ENCODE peak calls at places on chromosomes 7 and 10, in ten cellular contexts. One of them, this sample, is unnamed.

GRCh38 chr7:143410523-143411004 is 1.9 kb upstream of the EPHA1 start:
- DNase-seq in GM10248: no peak
- DNase-seq in GM06990: no peak
- DNase-seq in AG04450: no peak
- DNase-seq in bronchial epithelial cell: no peak
- DNase-seq in hepatocyte: no peak
- DNase-seq in CD4-positive, alpha-beta T cell: no peak
- DNase-seq in IMR-90: peak
- DNase-seq in RWPE1: no peak
- DNase-seq in GM13977: no peak
- DNase-seq in this sample: no peak

GRCh38 chr10:5589963-5590511 is 65.3 kb downstream of the CALML3 start:
- DNase-seq in GM10248: no peak
- DNase-seq in GM06990: no peak
- DNase-seq in AG04450: no peak
- DNase-seq in bronchial epithelial cell: no peak
- DNase-seq in hepatocyte: no peak
- DNase-seq in CD4-positive, alpha-beta T cell: no peak
- DNase-seq in IMR-90: peak
- DNase-seq in RWPE1: no peak
- DNase-seq in GM13977: no peak
- DNase-seq in this sample: peak

GRCh38 chr10:22700489-22700888 is 13.9 kb downstream of the PIP4K2A start:
- DNase-seq in GM10248: no peak
- DNase-seq in GM06990: no peak
- DNase-seq in AG04450: no peak
- DNase-seq in bronchial epithelial cell: no peak
- DNase-seq in hepatocyte: no peak
- DNase-seq in CD4-positive, alpha-beta T cell: no peak
- DNase-seq in IMR-90: no peak
- DNase-seq in RWPE1: no peak
- DNase-seq in GM13977: no peak
- DNase-seq in this sample: no peak

GRCh38 chr7:38316733-38317360 is 43.4 kb upstream of the TARP start:
- DNase-seq in GM10248: no peak
- DNase-seq in GM06990: no peak
- DNase-seq in AG04450: no peak
- DNase-seq in bronchial epithelial cell: no peak
- DNase-seq in hepatocyte: no peak
- DNase-seq in CD4-positive, alpha-beta T cell: no peak
- DNase-seq in IMR-90: peak
- DNase-seq in RWPE1: no peak
- DNase-seq in GM13977: no peak
- DNase-seq in this sample: no peak

GRCh38 chr7:152862033-152862432 is 102.5 kb downstream of the ACTR3B start:
- DNase-seq in GM10248: no peak
- DNase-seq in GM06990: no peak
- DNase-seq in AG04450: no peak
- DNase-seq in bronchial epithelial cell: no peak
- DNase-seq in hepatocyte: no peak
- DNase-seq in CD4-positive, alpha-beta T cell: no peak
- DNase-seq in IMR-90: no peak
- DNase-seq in RWPE1: no peak
- DNase-seq in GM13977: no peak
- DNase-seq in this sample: no peak

GRCh38 chr7:2517004-2517403 is 2.6 kb upstream of the LFNG start:
- DNase-seq in GM10248: no peak
- DNase-seq in GM06990: no peak
- DNase-seq in AG04450: peak
- DNase-seq in bronchial epithelial cell: peak
- DNase-seq in hepatocyte: no peak
- DNase-seq in CD4-positive, alpha-beta T cell: no peak
- DNase-seq in IMR-90: peak
- DNase-seq in RWPE1: peak
- DNase-seq in GM13977: no peak
- DNase-seq in this sample: no peak

GRCh38 chr10:75845538-75845937 is 414.1 kb downstream of the LRMDA start:
- DNase-seq in GM10248: no peak
- DNase-seq in GM06990: no peak
- DNase-seq in AG04450: no peak
- DNase-seq in bronchial epithelial cell: no peak
- DNase-seq in hepatocyte: no peak
- DNase-seq in CD4-positive, alpha-beta T cell: no peak
- DNase-seq in IMR-90: no peak
- DNase-seq in RWPE1: no peak
- DNase-seq in GM13977: no peak
- DNase-seq in this sample: no peak

GRCh38 chr7:90850516-90850915 is 254.4 kb downstream of the CDK14 start:
- DNase-seq in GM10248: no peak
- DNase-seq in GM06990: no peak
- DNase-seq in AG04450: no peak
- DNase-seq in bronchial epithelial cell: no peak
- DNase-seq in hepatocyte: no peak
- DNase-seq in CD4-positive, alpha-beta T cell: no peak
- DNase-seq in IMR-90: no peak
- DNase-seq in RWPE1: no peak
- DNase-seq in GM13977: no peak
- DNase-seq in this sample: no peak

GRCh38 chr7:106022193-106022821 is 59.2 kb downstream of the CDHR3 start:
- DNase-seq in GM10248: no peak
- DNase-seq in GM06990: peak
- DNase-seq in AG04450: no peak
- DNase-seq in bronchial epithelial cell: no peak
- DNase-seq in hepatocyte: no peak
- DNase-seq in CD4-positive, alpha-beta T cell: peak
- DNase-seq in IMR-90: no peak
- DNase-seq in RWPE1: no peak
- DNase-seq in GM13977: no peak
- DNase-seq in this sample: no peak

GRCh38 chr10:99775850-99776249 is 6.6 kb upstream of the ABCC2 start:
- DNase-seq in GM10248: no peak
- DNase-seq in GM06990: no peak
- DNase-seq in AG04450: peak
- DNase-seq in bronchial epithelial cell: peak
- DNase-seq in hepatocyte: peak
- DNase-seq in CD4-positive, alpha-beta T cell: no peak
- DNase-seq in IMR-90: peak
- DNase-seq in RWPE1: peak
- DNase-seq in GM13977: no peak
- DNase-seq in this sample: no peak

GRCh38 chr10:50331486-50331885 is 80.2 kb upstream of the ASAH2 start:
- DNase-seq in GM10248: no peak
- DNase-seq in GM06990: no peak
- DNase-seq in AG04450: no peak
- DNase-seq in bronchial epithelial cell: no peak
- DNase-seq in hepatocyte: no peak
- DNase-seq in CD4-positive, alpha-beta T cell: no peak
- DNase-seq in IMR-90: no peak
- DNase-seq in RWPE1: no peak
- DNase-seq in GM13977: no peak
- DNase-seq in this sample: no peak

GRCh38 chr7:87411186-87411585 is 64.3 kb downstream of the ABCB4 start:
- DNase-seq in GM10248: no peak
- DNase-seq in GM06990: no peak
- DNase-seq in AG04450: no peak
- DNase-seq in bronchial epithelial cell: no peak
- DNase-seq in hepatocyte: no peak
- DNase-seq in CD4-positive, alpha-beta T cell: no peak
- DNase-seq in IMR-90: peak
- DNase-seq in RWPE1: no peak
- DNase-seq in GM13977: no peak
- DNase-seq in this sample: no peak
- TF ChIP-seq CTCF in GM10248: no peak
- TF ChIP-seq CTCF in GM06990: no peak
- TF ChIP-seq CTCF in AG04450: no peak
- TF ChIP-seq CTCF in bronchial epithelial cell: no peak
- TF ChIP-seq CTCF in hepatocyte: no peak
- TF ChIP-seq CTCF in CD4-positive, alpha-beta T cell: no peak
- TF ChIP-seq CTCF in IMR-90: no peak
- TF ChIP-seq CTCF in RWPE1: no peak
- TF ChIP-seq CTCF in GM13977: no peak
- TF ChIP-seq CTCF in this sample: no peak

GRCh38 chr7:101534873-101535272 is 94.2 kb downstream of the MYL10 start:
- DNase-seq in GM10248: no peak
- DNase-seq in GM06990: no peak
- DNase-seq in AG04450: no peak
- DNase-seq in bronchial epithelial cell: no peak
- DNase-seq in hepatocyte: no peak
- DNase-seq in CD4-positive, alpha-beta T cell: no peak
- DNase-seq in IMR-90: no peak
- DNase-seq in RWPE1: no peak
- DNase-seq in GM13977: no peak
- DNase-seq in this sample: no peak

GRCh38 chr7:101532400-101533102 is 96.5 kb downstream of the MYL10 start:
- DNase-seq in GM10248: no peak
- DNase-seq in GM06990: no peak
- DNase-seq in AG04450: no peak
- DNase-seq in bronchial epithelial cell: no peak
- DNase-seq in hepatocyte: no peak
- DNase-seq in CD4-positive, alpha-beta T cell: no peak
- DNase-seq in IMR-90: no peak
- DNase-seq in RWPE1: no peak
- DNase-seq in GM13977: no peak
- DNase-seq in this sample: no peak

GRCh38 chr7:101535333-101535732 is 93.8 kb downstream of the MYL10 start:
- DNase-seq in GM10248: no peak
- DNase-seq in GM06990: no peak
- DNase-seq in AG04450: no peak
- DNase-seq in bronchial epithelial cell: no peak
- DNase-seq in hepatocyte: no peak
- DNase-seq in CD4-positive, alpha-beta T cell: no peak
- DNase-seq in IMR-90: no peak
- DNase-seq in RWPE1: no peak
- DNase-seq in GM13977: no peak
- DNase-seq in this sample: no peak

GRCh38 chr7:101533103-101533465 is 96.0 kb downstream of the MYL10 start:
- DNase-seq in GM10248: no peak
- DNase-seq in GM06990: no peak
- DNase-seq in AG04450: no peak
- DNase-seq in bronchial epithelial cell: no peak
- DNase-seq in hepatocyte: no peak
- DNase-seq in CD4-positive, alpha-beta T cell: no peak
- DNase-seq in IMR-90: no peak
- DNase-seq in RWPE1: no peak
- DNase-seq in GM13977: no peak
- DNase-seq in this sample: no peak

GRCh38 chr7:101534015-101534803 is 94.9 kb downstream of the MYL10 start:
- DNase-seq in GM10248: no peak
- DNase-seq in GM06990: no peak
- DNase-seq in AG04450: no peak
- DNase-seq in bronchial epithelial cell: no peak
- DNase-seq in hepatocyte: no peak
- DNase-seq in CD4-positive, alpha-beta T cell: no peak
- DNase-seq in IMR-90: no peak
- DNase-seq in RWPE1: no peak
- DNase-seq in GM13977: no peak
- DNase-seq in this sample: no peak
- TF ChIP-seq CTCF in GM10248: no peak
- TF ChIP-seq CTCF in GM06990: no peak
- TF ChIP-seq CTCF in AG04450: no peak
- TF ChIP-seq CTCF in bronchial epithelial cell: no peak
- TF ChIP-seq CTCF in hepatocyte: no peak
- TF ChIP-seq CTCF in CD4-positive, alpha-beta T cell: no peak
- TF ChIP-seq CTCF in IMR-90: no peak
- TF ChIP-seq CTCF in RWPE1: no peak
- TF ChIP-seq CTCF in GM13977: no peak
- TF ChIP-seq CTCF in this sample: no peak

GRCh38 chr10:47121336-47121735 is 178.7 kb upstream of the GDF10 start:
- DNase-seq in GM10248: no peak
- DNase-seq in GM06990: no peak
- DNase-seq in AG04450: no peak
- DNase-seq in bronchial epithelial cell: no peak
- DNase-seq in hepatocyte: no peak
- DNase-seq in CD4-positive, alpha-beta T cell: no peak
- DNase-seq in IMR-90: peak
- DNase-seq in RWPE1: no peak
- DNase-seq in GM13977: no peak
- DNase-seq in this sample: no peak

GRCh38 chr10:47118326-47118725 is 181.7 kb upstream of the GDF10 start:
- DNase-seq in GM10248: no peak
- DNase-seq in GM06990: no peak
- DNase-seq in AG04450: no peak
- DNase-seq in bronchial epithelial cell: no peak
- DNase-seq in hepatocyte: no peak
- DNase-seq in CD4-positive, alpha-beta T cell: no peak
- DNase-seq in IMR-90: no peak
- DNase-seq in RWPE1: no peak
- DNase-seq in GM13977: no peak
- DNase-seq in this sample: no peak

GRCh38 chr10:47127188-47127587 is 172.8 kb upstream of the GDF10 start:
- DNase-seq in GM10248: no peak
- DNase-seq in GM06990: no peak
- DNase-seq in AG04450: no peak
- DNase-seq in bronchial epithelial cell: no peak
- DNase-seq in hepatocyte: no peak
- DNase-seq in CD4-positive, alpha-beta T cell: no peak
- DNase-seq in IMR-90: no peak
- DNase-seq in RWPE1: no peak
- DNase-seq in GM13977: no peak
- DNase-seq in this sample: no peak

GRCh38 chr10:47123889-47124288 is 176.1 kb upstream of the GDF10 start:
- DNase-seq in GM10248: no peak
- DNase-seq in GM06990: no peak
- DNase-seq in AG04450: no peak
- DNase-seq in bronchial epithelial cell: no peak
- DNase-seq in hepatocyte: no peak
- DNase-seq in CD4-positive, alpha-beta T cell: no peak
- DNase-seq in IMR-90: no peak
- DNase-seq in RWPE1: no peak
- DNase-seq in GM13977: no peak
- DNase-seq in this sample: no peak
- TF ChIP-seq CTCF in GM10248: no peak
- TF ChIP-seq CTCF in GM06990: no peak
- TF ChIP-seq CTCF in AG04450: no peak
- TF ChIP-seq CTCF in bronchial epithelial cell: no peak
- TF ChIP-seq CTCF in hepatocyte: no peak
- TF ChIP-seq CTCF in CD4-positive, alpha-beta T cell: no peak
- TF ChIP-seq CTCF in IMR-90: no peak
- TF ChIP-seq CTCF in RWPE1: no peak
- TF ChIP-seq CTCF in GM13977: no peak
- TF ChIP-seq CTCF in this sample: no peak

DNA sequence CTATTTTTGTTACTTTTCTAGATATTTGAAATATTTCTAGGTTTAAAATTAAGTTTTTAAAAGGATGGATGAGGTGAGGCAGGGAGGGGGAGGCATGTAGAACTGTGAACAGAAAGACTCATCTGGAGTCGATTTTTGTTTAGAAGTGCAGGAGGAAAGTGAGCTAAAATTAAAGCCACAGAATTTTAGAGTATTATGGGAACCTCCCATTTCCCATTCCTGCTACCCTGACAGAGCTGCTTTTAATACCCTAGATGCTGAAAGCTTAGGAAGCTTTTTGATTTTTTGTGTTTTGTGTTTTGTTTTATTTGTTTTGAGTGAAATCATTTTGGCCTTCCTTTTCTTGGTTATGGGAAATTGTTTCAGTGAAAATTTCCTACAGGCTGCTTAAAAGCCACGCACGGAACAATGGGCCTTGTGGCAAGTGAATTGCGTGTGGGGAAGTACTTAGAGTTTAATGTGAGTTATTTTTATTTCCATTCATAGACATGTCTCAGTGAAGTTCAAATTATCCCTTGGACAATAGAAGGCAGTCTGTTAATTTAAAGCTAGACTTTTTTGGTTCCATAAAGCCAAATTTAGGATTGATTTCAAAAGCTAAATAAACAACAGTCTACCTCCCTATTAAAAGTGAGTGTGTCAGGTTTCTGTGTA is 102.0 kb upstream of the HDAC9 start:
- DNase-seq in GM10248: no peak
- DNase-seq in GM06990: no peak
- DNase-seq in AG04450: no peak
- DNase-seq in bronchial epithelial cell: no peak
- DNase-seq in hepatocyte: no peak
- DNase-seq in CD4-positive, alpha-beta T cell: no peak
- DNase-seq in IMR-90: no peak
- DNase-seq in RWPE1: no peak
- DNase-seq in GM13977: no peak
- DNase-seq in this sample: no peak
- TF ChIP-seq CTCF in GM10248: no peak
- TF ChIP-seq CTCF in GM06990: no peak
- TF ChIP-seq CTCF in AG04450: no peak
- TF ChIP-seq CTCF in bronchial epithelial cell: no peak
- TF ChIP-seq CTCF in hepatocyte: no peak
- TF ChIP-seq CTCF in CD4-positive, alpha-beta T cell: no peak
- TF ChIP-seq CTCF in IMR-90: no peak
- TF ChIP-seq CTCF in RWPE1: no peak
- TF ChIP-seq CTCF in GM13977: no peak
- TF ChIP-seq CTCF in this sample: no peak

This sample was measured in chondrocyte.